ENCODE peak calls at places on chromosomes 12 and 14, in ten cellular contexts. G is NCI-H2107; A is hippocampal formation; K is Caki2; C is tibial nerve; S is activated T-cell treated with anti-CD3 and anti-CD28 coated beads, Interleukin-2, amount 50 U/mL, for 72 hours; I is CD4-positive, alpha-beta T cell; L is GM03348; P is KBM-7; T is A549. B is an unnamed sample.

GRCh38 chr14:77574446-77575125 is 41.9 kb downstream of the SPTLC2 start:
- DNase-seq in G (no peak), A (no peak), K (no peak), C (no peak), S (no peak), I (no peak), L (no peak), P (no peak), T (no peak), B (no peak)

GRCh38 chr14:49768301-49769121 is 558 bp downstream of the KLHDC2 start:
- DNase-seq in G (peak), A (peak), K (peak), C (no peak), S (peak), I (peak), L (peak), P (peak), T (peak), B (peak)

GRCh38 chr12:49126852-49127763 is 4.1 kb downstream of the TUBA1B start:
- DNase-seq in G (no peak), A (no peak), K (no peak), C (no peak), S (peak), I (no peak), L (no peak), P (peak), T (peak), B (peak)

GRCh38 chr14:103562135-103562384 is 397 bp downstream of the BAG5 start:
- DNase-seq in G (no peak), A (no peak), K (no peak), C (no peak), S (no peak), I (peak), L (peak), P (no peak), T (no peak), B (no peak)

GRCh38 chr14:75041613-75042012 is 9.7 kb downstream of the MLH3 start:
- DNase-seq in G (no peak), A (no peak), K (peak), C (no peak), S (no peak), I (no peak), L (no peak), P (no peak), T (peak), B (no peak)

GRCh38 chr14:100200311-100200710 is 38.6 kb upstream of the YY1 start:
- DNase-seq in G (no peak), A (no peak), K (no peak), C (no peak), S (no peak), I (no peak), L (no peak), P (no peak), T (no peak), B (no peak)

GRCh38 chr12:20044836-20045235 is 323.5 kb upstream of the PDE3A start:
- DNase-seq in G (no peak), A (no peak), K (no peak), C (no peak), S (no peak), I (no peak), L (peak), P (no peak), T (peak), B (no peak)

GRCh38 chr12:27303139-27304111 is 29.2 kb upstream of the BMAL2 start:
- DNase-seq in G (no peak), A (no peak), K (peak), C (no peak), S (no peak), I (no peak), L (no peak), P (no peak), T (peak), B (no peak)

GRCh38 chr12:92221916-92222315 is 76.3 kb upstream of the BTG1 start:
- DNase-seq in G (no peak), A (no peak), K (no peak), C (no peak), S (no peak), I (no peak), L (no peak), P (no peak), T (no peak), B (no peak)

GRCh38 chr12:46933947-46934346 is 108.2 kb upstream of the SLC38A4 start:
- DNase-seq in G (no peak), A (no peak), K (peak), C (no peak), S (no peak), I (no peak), L (peak), P (peak), T (peak), B (peak)

GRCh38 chr12:101078881-101079280 is 131.2 kb downstream of the SLC5A8 start:
- DNase-seq in G (no peak), A (no peak), K (no peak), C (no peak), S (no peak), I (no peak), L (no peak), P (no peak), T (no peak), B (no peak)

GRCh38 chr12:114661245-114661644 is 22.7 kb downstream of the TBX3 start:
- DNase-seq in G (no peak), A (no peak), K (no peak), C (no peak), S (no peak), I (no peak), L (no peak), P (no peak), T (no peak), B (no peak)

GRCh38 chr12:64757778-64758177 is 1.4 kb downstream of the GNS start:
- DNase-seq in G (no peak), A (no peak), K (no peak), C (no peak), S (no peak), I (no peak), L (no peak), P (no peak), T (no peak), B (no peak)

GRCh38 chr12:98997899-98998298 is 352.8 kb downstream of the APAF1 start:
- DNase-seq in G (no peak), A (no peak), K (no peak), C (no peak), S (no peak), I (no peak), L (no peak), P (no peak), T (no peak), B (no peak)

GRCh38 chr12:95439578-95440230 is 34.2 kb upstream of the METAP2 start:
- DNase-seq in G (no peak), A (no peak), K (no peak), C (no peak), S (no peak), I (no peak), L (no peak), P (no peak), T (no peak), B (no peak)

GRCh38 chr12:113190761-113191160 is 5.2 kb downstream of the RITA1 start:
- DNase-seq in G (no peak), A (no peak), K (peak), C (no peak), S (no peak), I (no peak), L (no peak), P (no peak), T (peak), B (peak)

GRCh38 chr12:11727133-11727664 is 77.7 kb downstream of the ETV6 start:
- DNase-seq in G (peak), A (no peak), K (no peak), C (no peak), S (peak), I (peak), L (no peak), P (no peak), T (no peak), B (no peak)

GRCh38 chr12:24948816-24949722 is at the start of gene BCAT1:
- DNase-seq in G (no peak), A (peak), K (no peak), C (peak), S (peak), I (peak), L (peak), P (peak), T (peak), B (no peak)

GRCh38 chr12:110658242-110658641 is 30.7 kb downstream of the HVCN1 start:
- DNase-seq in G (no peak), A (no peak), K (no peak), C (no peak), S (no peak), I (no peak), L (no peak), P (no peak), T (no peak), B (no peak)

GRCh38 chr12:117093431-117093830 is 5.8 kb downstream of the TESC start:
- DNase-seq in G (no peak), A (no peak), K (no peak), C (no peak), S (no peak), I (no peak), L (no peak), P (no peak), T (no peak), B (no peak)

GRCh38 chr14:100577321-100577985 is 9.8 kb downstream of the BEGAIN start:
- DNase-seq in G (no peak), A (no peak), K (no peak), C (no peak), S (no peak), I (no peak), L (no peak), P (no peak), T (no peak), B (no peak)

GRCh38 chr12:87155616-87156015 is 873.6 kb downstream of the C12orf50 start:
- DNase-seq in G (no peak), A (no peak), K (peak), C (no peak), S (no peak), I (no peak), L (peak), P (no peak), T (peak), B (no peak)

GRCh38 chr14:74867673-74868072 is 8.3 kb downstream of the PROX2 start:
- DNase-seq in G (no peak), A (peak), K (no peak), C (no peak), S (peak), I (no peak), L (peak), P (peak), T (no peak), B (no peak)

GRCh38 chr14:24673534-24674203 is 39.7 kb upstream of the GZMB start:
- DNase-seq in G (no peak), A (no peak), K (no peak), C (no peak), S (peak), I (peak), L (no peak), P (no peak), T (no peak), B (no peak)

GRCh38 chr14:77120771-77121743 is 20.5 kb downstream of the ZDHHC22 start:
- DNase-seq in G (peak), A (peak), K (no peak), C (no peak), S (peak), I (no peak), L (no peak), P (peak), T (no peak), B (peak)

GRCh38 chr12:51846209-51846779 is 2.2 kb downstream of the FIGNL2 start:
- DNase-seq in G (no peak), A (no peak), K (no peak), C (no peak), S (no peak), I (no peak), L (no peak), P (no peak), T (no peak), B (no peak)

GRCh38 chr14:104723651-104724406 is at the start of gene ADSS1:
- DNase-seq in G (no peak), A (peak), K (peak), C (peak), S (peak), I (peak), L (peak), P (peak), T (peak), B (peak)

GRCh38 chr14:22986508-22987054 is 4.2 kb upstream of the AJUBA start:
- DNase-seq in G (peak), A (peak), K (peak), C (peak), S (peak), I (peak), L (peak), P (peak), T (peak), B (peak)

GRCh38 chr14:95500772-95501401 is 15.6 kb downstream of the SYNE3 start:
- DNase-seq in G (no peak), A (peak), K (no peak), C (no peak), S (no peak), I (no peak), L (peak), P (no peak), T (peak), B (no peak)

GRCh38 chr12:88418856-88419497 is 161.3 kb downstream of the KITLG start:
- DNase-seq in G (no peak), A (no peak), K (no peak), C (no peak), S (no peak), I (no peak), L (peak), P (no peak), T (no peak), B (no peak)

GRCh38 chr12:98736352-98737326 is 91.5 kb downstream of the APAF1 start:
- DNase-seq in G (no peak), A (no peak), K (peak), C (no peak), S (no peak), I (no peak), L (no peak), P (no peak), T (peak), B (peak)

GRCh38 chr12:123237646-123238329 is 4.6 kb downstream of the MTRFR start:
- DNase-seq in G (peak), A (peak), K (peak), C (peak), S (peak), I (peak), L (peak), P (peak), T (peak), B (peak)

GRCh38 chr14:93036652-93037341 is 78.9 kb downstream of the ITPK1 start:
- DNase-seq in G (no peak), A (peak), K (no peak), C (no peak), S (no peak), I (no peak), L (no peak), P (no peak), T (peak), B (no peak)

GRCh38 chr14:31921251-31921650 is 155.9 kb upstream of the ARHGAP5 start:
- DNase-seq in G (no peak), A (no peak), K (no peak), C (no peak), S (no peak), I (no peak), L (no peak), P (no peak), T (no peak), B (peak)

GRCh38 chr12:110689601-110690430 is 901 bp upstream of the HVCN1 start:
- DNase-seq in G (no peak), A (no peak), K (no peak), C (no peak), S (peak), I (peak), L (peak), P (peak), T (no peak), B (peak)

GRCh38 chr14:50560929-50561280 is 960 bp downstream of the ATL1 start:
- DNase-seq in G (peak), A (peak), K (no peak), C (peak), S (peak), I (peak), L (peak), P (peak), T (peak), B (peak)

GRCh38 chr12:106581543-106582263 is 1.1 kb upstream of the RFX4 start:
- DNase-seq in G (no peak), A (no peak), K (no peak), C (no peak), S (peak), I (no peak), L (peak), P (no peak), T (no peak), B (peak)

B was measured in NCI-H82.